ENCODE peak calls at places on chromosomes 7 and 10, in five cellular contexts. A is B cell, M is NCI-H1092 treated with DMSO at 0.1 percent for 48 hours, D is H7, S is Peyer's patch. L is an unnamed sample.

GRCh38 chr10:97138174-97138573 is 47.6 kb downstream of the SLIT1 start:
- DNase-seq in D (peak), A (no peak), M (no peak), S (no peak), L (no peak)

GRCh38 chr7:101936612-101937231 is 119.3 kb downstream of the CUX1 start:
- DNase-seq in A (no peak), M (no peak), S (peak), D (peak), L (peak)

GRCh38 chr7:26633557-26633956 is 230.8 kb downstream of the SKAP2 start:
- DNase-seq in M (no peak), D (no peak), S (no peak), A (no peak), L (no peak)

GRCh38 chr10:30751678-30752331 is 122.3 kb upstream of the LYZL2 start:
- DNase-seq in S (no peak), M (no peak), D (peak), A (peak), L (peak)

GRCh38 chr7:465710-466400 is 53.8 kb downstream of the PDGFA start:
- DNase-seq in S (peak), A (no peak), M (no peak), D (peak), L (peak)

GRCh38 chr10:110612073-110612472 is 32.1 kb upstream of the RBM20 start:
- DNase-seq in D (no peak), S (no peak), A (no peak), M (no peak), L (no peak)

GRCh38 chr7:130273081-130273699 is 6.5 kb downstream of the CPA2 start:
- DNase-seq in D (peak), M (peak), A (no peak), S (no peak), L (no peak)

GRCh38 chr10:3527869-3528268 is 257.1 kb downstream of the KLF6 start:
- DNase-seq in S (no peak), A (no peak), D (no peak), M (no peak), L (no peak)

GRCh38 chr7:124700655-124701054 is 64.9 kb downstream of the GPR37 start:
- DNase-seq in A (no peak), M (no peak), S (no peak), D (no peak), L (no peak)

GRCh38 chr7:15571303-15571878 is 9.6 kb upstream of the AGMO start:
- DNase-seq in D (no peak), M (no peak), S (no peak), A (no peak), L (no peak)

GRCh38 chr7:150849204-150849775 is 3.0 kb upstream of the AOC1 start:
- DNase-seq in S (no peak), M (no peak), A (no peak), D (no peak), L (peak)

GRCh38 chr10:53025172-53025651 is 252.6 kb upstream of the MBL2 start:
- DNase-seq in D (no peak), M (no peak), A (no peak), S (no peak), L (no peak)